ENCODE peak calls at places on chromosome 18, in four cellular contexts. Q is HCT116, C is GM12878, H is SK-N-SH. T is an unnamed sample.
A peak's percentile ranks its signal among the peaks of the same experiment; 100 is the strongest.

GRCh38 chr18:48711651-48712486 is 173.0 kb downstream of the CTIF start:
- DNase-seq in Q (peak; percentile 21), C (no peak), H (peak; percentile 85), T (peak; percentile 18)

GRCh38 chr18:46915800-46916550 is 1.3 kb downstream of the PIAS2 start:
- DNase-seq in Q (no peak), C (no peak), H (peak; percentile 24), T (no peak)

GRCh38 chr18:10361660-10362059 is 92.8 kb upstream of the APCDD1 start:
- DNase-seq in Q (no peak), C (no peak), H (no peak), T (no peak)

GRCh38 chr18:51721388-51721787 is 523.9 kb upstream of the MEX3C start:
- DNase-seq in Q (no peak), C (no peak), H (no peak), T (no peak)

GRCh38 chr18:58605027-58606020 is 23.6 kb downstream of the ALPK2 start:
- DNase-seq in Q (peak; percentile 56), C (peak; percentile 45), H (no peak), T (no peak)

GRCh38 chr18:3255611-3256165 is 6.2 kb upstream of the MYL12B start:
- DNase-seq in Q (no peak), C (no peak), H (no peak), T (no peak)

GRCh38 chr18:77339093-77339492 is 89.4 kb downstream of the GALR1 start:
- DNase-seq in Q (no peak), C (no peak), H (no peak), T (no peak)

GRCh38 chr18:12911928-12912703 is 28.1 kb upstream of the PTPN2 start:
- DNase-seq in Q (no peak), C (no peak), H (no peak), T (no peak)

GRCh38 chr18:68484241-68484640 is 230.7 kb downstream of the TMX3 start:
- DNase-seq in Q (no peak), C (no peak), H (no peak), T (no peak)

GRCh38 chr18:26778054-26778393 is 87.5 kb downstream of the AQP4 start:
- DNase-seq in Q (no peak), C (no peak), H (no peak), T (no peak)

GRCh38 chr18:32735781-32736180 is 37.0 kb downstream of the KLHL14 start:
- DNase-seq in Q (no peak), C (no peak), H (no peak), T (no peak)

GRCh38 chr18:48875942-48876511 is 74.7 kb downstream of the SMAD7 start:
- DNase-seq in Q (no peak), C (no peak), H (peak; percentile 61), T (no peak)

GRCh38 chr18:80147037-80147417 is 38.0 kb downstream of the ADNP2 start:
- DNase-seq in Q (no peak), C (no peak), H (no peak), T (no peak)
- TF ChIP-seq YY1 in Q (no peak), C (no peak), H (no peak), T (no peak)

GRCh38 chr18:72152935-72153334 is 391.2 kb downstream of the CBLN2 start:
- DNase-seq in Q (no peak), C (no peak), H (no peak), T (no peak)
- TF ChIP-seq YY1 in Q (no peak), C (no peak), H (no peak), T (no peak)

DNA sequence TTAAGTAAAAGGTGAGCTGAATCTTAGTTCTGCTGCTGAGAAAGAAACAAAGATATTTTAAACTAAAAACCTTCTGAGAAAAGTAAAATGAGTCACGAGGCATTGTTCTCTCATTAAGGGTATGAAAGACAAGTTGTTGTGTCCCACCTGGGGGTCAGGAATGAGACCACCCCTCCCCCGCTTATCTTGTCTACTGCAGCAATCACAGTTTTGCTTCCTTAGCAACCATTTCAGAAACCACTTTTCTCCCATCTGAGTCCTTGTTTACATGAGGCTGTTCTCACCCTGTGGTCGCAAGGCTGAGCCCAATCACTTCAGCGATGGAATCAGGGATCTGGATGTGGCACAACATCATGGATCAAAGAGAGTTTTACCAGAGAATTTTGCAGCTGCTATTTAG is 377.6 kb upstream of the NETO1 start:
- DNase-seq in Q (no peak), C (no peak), H (no peak), T (peak; percentile 46)
- TF ChIP-seq YY1 in Q (no peak), C (no peak), H (no peak), T (no peak)

GRCh38 chr18:655445-655844 is 2.0 kb upstream of the TYMS start:
- DNase-seq in Q (no peak), C (no peak), H (no peak), T (no peak)

GRCh38 chr18:652131-652530 is 5.3 kb upstream of the TYMS start:
- DNase-seq in Q (no peak), C (no peak), H (no peak), T (no peak)

GRCh38 chr18:650428-650858 is 7.0 kb upstream of the TYMS start:
- DNase-seq in Q (no peak), C (peak; percentile 74), H (no peak), T (no peak)

GRCh38 chr18:654601-655000 is 2.9 kb upstream of the TYMS start:
- DNase-seq in Q (no peak), C (no peak), H (no peak), T (no peak)

DNA sequence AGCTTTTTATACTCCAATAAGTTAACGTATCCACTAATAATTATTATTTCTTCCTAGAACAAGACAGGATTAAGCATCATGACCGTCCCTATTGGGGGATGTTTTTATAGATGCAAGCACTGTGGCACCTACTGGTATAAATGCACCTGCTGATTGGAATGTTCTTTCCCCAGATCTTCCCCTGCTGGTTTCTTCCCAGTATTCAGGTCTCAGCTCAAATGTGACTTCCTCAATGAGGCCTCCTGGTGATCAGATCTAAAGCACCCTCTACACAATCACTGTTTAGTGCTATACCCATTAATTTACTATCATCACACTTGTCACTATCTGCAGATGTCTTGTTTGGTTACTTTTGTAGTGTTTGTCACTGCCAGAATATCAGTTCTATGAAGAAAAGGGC is 3.9 kb upstream of the TYMS start:
- DNase-seq in Q (no peak), C (no peak), H (no peak), T (no peak)
- TF ChIP-seq YY1 in Q (no peak), C (no peak), H (no peak), T (no peak)

GRCh38 chr18:8863427-8863826 is 158.1 kb downstream of the MTCL1 start:
- DNase-seq in Q (no peak), C (no peak), H (no peak), T (no peak)

GRCh38 chr18:8866679-8867078 is 161.3 kb downstream of the MTCL1 start:
- DNase-seq in Q (no peak), C (no peak), H (no peak), T (no peak)

GRCh38 chr18:8868779-8869415 is 163.5 kb downstream of the MTCL1 start:
- DNase-seq in Q (no peak), C (no peak), H (no peak), T (no peak)

GRCh38 chr18:8868276-8868675 is 162.9 kb downstream of the MTCL1 start:
- DNase-seq in Q (no peak), C (no peak), H (no peak), T (no peak)

DNA sequence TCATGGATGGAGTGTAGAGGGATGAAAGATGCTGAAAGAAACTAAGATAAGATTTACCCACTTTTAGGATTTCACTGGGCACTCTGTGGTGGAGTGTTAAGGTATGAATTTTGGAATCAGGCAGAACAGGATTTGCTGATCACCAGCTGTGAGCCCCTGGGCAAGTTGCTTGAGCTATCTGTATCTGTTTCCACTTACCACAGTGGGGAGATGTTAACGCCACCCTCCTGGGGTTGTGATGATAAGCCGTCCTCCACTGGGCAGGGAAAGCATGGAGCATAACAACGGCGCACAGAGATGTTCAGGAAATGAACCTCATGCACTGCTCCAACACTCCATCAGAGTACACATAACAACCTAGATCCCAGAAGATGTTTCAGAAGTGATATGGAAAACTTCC is 160.6 kb downstream of the MTCL1 start:
- DNase-seq in Q (no peak), C (no peak), H (no peak), T (no peak)
- TF ChIP-seq YY1 in Q (no peak), C (no peak), H (no peak), T (no peak)